ENCODE peak calls at places on chromosomes 4 and X, in five cellular contexts. One of them, this sample, is unnamed.
A peak's percentile ranks its signal among the peaks of the same experiment; 100 is the strongest.

GRCh38 chr4:111434581-111434980 is 710.7 kb upstream of the FAM241A start:
- DNase-seq in aorta: no peak
- DNase-seq in CD4-positive, alpha-beta T cell: no peak
- DNase-seq in hepatic stellate cell: no peak
- DNase-seq in T-helper 17 cell: no peak
- DNase-seq in this sample: no peak

GRCh38 chr4:6755088-6755753 is 27.3 kb upstream of the KIAA0232 start:
- DNase-seq in aorta: no peak
- DNase-seq in CD4-positive, alpha-beta T cell: no peak
- DNase-seq in hepatic stellate cell: no peak
- DNase-seq in T-helper 17 cell: no peak
- DNase-seq in this sample: no peak

GRCh38 chr4:37748546-37748945 is 62.4 kb upstream of the RELL1 start:
- DNase-seq in T-helper 17 cell: no peak
- DNase-seq in aorta: no peak
- DNase-seq in hepatic stellate cell: no peak
- DNase-seq in CD4-positive, alpha-beta T cell: no peak
- DNase-seq in this sample: no peak

GRCh38 chr4:762211-763190 is 56.9 kb downstream of the PCGF3 start:
- DNase-seq in T-helper 17 cell: no peak
- DNase-seq in aorta: no peak
- DNase-seq in CD4-positive, alpha-beta T cell: no peak
- DNase-seq in hepatic stellate cell: no peak
- DNase-seq in this sample: peak; percentile 55

GRCh38 chr4:176198316-176198903 is 3.0 kb upstream of the SPATA4 start:
- DNase-seq in aorta: no peak
- DNase-seq in hepatic stellate cell: no peak
- DNase-seq in CD4-positive, alpha-beta T cell: no peak
- DNase-seq in T-helper 17 cell: no peak
- DNase-seq in this sample: no peak

GRCh38 chrX:39513836-39514235 is 583.9 kb downstream of the BCOR start:
- DNase-seq in aorta: no peak
- DNase-seq in CD4-positive, alpha-beta T cell: no peak
- DNase-seq in T-helper 17 cell: no peak
- DNase-seq in hepatic stellate cell: no peak
- DNase-seq in this sample: no peak

GRCh38 chr4:153651961-153652784 is 31.9 kb upstream of the TLR2 start:
- DNase-seq in CD4-positive, alpha-beta T cell: no peak
- DNase-seq in T-helper 17 cell: no peak
- DNase-seq in hepatic stellate cell: no peak
- DNase-seq in aorta: no peak
- DNase-seq in this sample: no peak

GRCh38 chr4:137253949-137254348 is 278.3 kb downstream of the PCDH18 start:
- DNase-seq in T-helper 17 cell: no peak
- DNase-seq in hepatic stellate cell: peak; percentile 1
- DNase-seq in aorta: no peak
- DNase-seq in CD4-positive, alpha-beta T cell: no peak
- DNase-seq in this sample: no peak

GRCh38 chrX:154351183-154352011 is 23.0 kb downstream of the FLNA start:
- DNase-seq in CD4-positive, alpha-beta T cell: peak; percentile 51
- DNase-seq in T-helper 17 cell: peak; percentile 32
- DNase-seq in aorta: no peak
- DNase-seq in hepatic stellate cell: no peak
- DNase-seq in this sample: no peak

GRCh38 chr4:98653890-98654867 is 4.2 kb downstream of the TSPAN5 start:
- DNase-seq in hepatic stellate cell: peak; percentile 61
- DNase-seq in T-helper 17 cell: no peak
- DNase-seq in aorta: no peak
- DNase-seq in CD4-positive, alpha-beta T cell: no peak
- DNase-seq in this sample: no peak

GRCh38 chr4:77826280-77826679 is 7.1 kb upstream of the CNOT6L start:
- DNase-seq in hepatic stellate cell: no peak
- DNase-seq in T-helper 17 cell: no peak
- DNase-seq in aorta: no peak
- DNase-seq in CD4-positive, alpha-beta T cell: no peak
- DNase-seq in this sample: no peak